ENCODE peak calls at places on chromosomes 2 and 18, in four cellular contexts. T is left ventricle myocardium inferior, W is upper lobe of right lung, S is GM06990. P is an unnamed sample. For H3K36me3, the result is how much of the 10 kb centered on the place peaks cover.

GRCh38 chr2:71181316-71181715 is 45.6 kb downstream of the PAIP2B start:
- DNase-seq in S (no peak), T (no peak), W (no peak), P (no peak)

GRCh38 chr2:218964041-218964771 is 4.7 kb downstream of the CDK5R2 start:
- DNase-seq in S (no peak), W (no peak), T (no peak), P (no peak)

GRCh38 chr18:48017625-48018024 is 87.2 kb upstream of the SMAD2 start:
- DNase-seq in W (no peak), S (no peak), T (no peak), P (no peak)

GRCh38 chr2:63698825-63699548 is 110.2 kb downstream of the MDH1 start:
- DNase-seq in S (peak), W (no peak), T (peak), P (peak)

GRCh38 chr18:60038731-60039130 is 138.9 kb downstream of the PMAIP1 start:
- DNase-seq in S (no peak), T (no peak), W (no peak), P (no peak)

GRCh38 chr18:58572680-58573079 is 56.2 kb downstream of the ALPK2 start:
- DNase-seq in T (no peak), S (no peak), W (no peak), P (no peak)

GRCh38 chr2:56291711-56292110 is 107.9 kb downstream of the CCDC85A start:
- DNase-seq in S (no peak), T (no peak), W (no peak), P (no peak)

GRCh38 chr18:23884712-23885375 is 129.7 kb upstream of the TTC39C start:
- DNase-seq in S (no peak), W (peak), T (no peak), P (peak)

GRCh38 chr2:102048465-102048864 is 56.7 kb downstream of the IL1R2 start:
- DNase-seq in S (no peak), W (no peak), T (no peak), P (no peak)

GRCh38 chr18:41113885-41114482 is 841.0 kb upstream of the PIK3C3 start:
- DNase-seq in W (no peak), S (no peak), T (no peak), P (no peak)

GRCh38 chr18:5430131-5430530 is 113.7 kb downstream of the EPB41L3 start:
- DNase-seq in S (no peak), T (no peak), W (no peak), P (no peak)

GRCh38 chr18:62790836-62791772 is 75.8 kb downstream of the PHLPP1 start:
- DNase-seq in T (no peak), W (no peak), S (no peak), P (no peak)

GRCh38 chr2:120701096-120701860 is 34.4 kb upstream of the GLI2 start:
- DNase-seq in S (no peak), W (no peak), T (no peak), P (no peak)

GRCh38 chr18:42196651-42197050 is 241.6 kb downstream of the PIK3C3 start:
- DNase-seq in S (no peak), T (no peak), W (no peak), P (no peak)

GRCh38 chr18:59993560-59993959 is 93.8 kb downstream of the PMAIP1 start:
- DNase-seq in T (no peak), W (no peak), S (no peak), P (no peak)

GRCh38 chr2:188765522-188765921 is 208.7 kb upstream of the COL3A1 start:
- DNase-seq in T (no peak), S (no peak), W (no peak), P (no peak)

GRCh38 chr18:79123948-79124347 is 54.8 kb downstream of the ATP9B start:
- DNase-seq in T (no peak), S (no peak), W (no peak), P (no peak)

GRCh38 chr2:11254100-11254536 is 90.3 kb downstream of the ROCK2 start:
- DNase-seq in S (no peak), T (no peak), W (no peak), P (no peak)

GRCh38 chr2:179768765-179769164 is 92.6 kb downstream of the ZNF385B start:
- DNase-seq in T (no peak), S (no peak), W (no peak), P (no peak)

DNA sequence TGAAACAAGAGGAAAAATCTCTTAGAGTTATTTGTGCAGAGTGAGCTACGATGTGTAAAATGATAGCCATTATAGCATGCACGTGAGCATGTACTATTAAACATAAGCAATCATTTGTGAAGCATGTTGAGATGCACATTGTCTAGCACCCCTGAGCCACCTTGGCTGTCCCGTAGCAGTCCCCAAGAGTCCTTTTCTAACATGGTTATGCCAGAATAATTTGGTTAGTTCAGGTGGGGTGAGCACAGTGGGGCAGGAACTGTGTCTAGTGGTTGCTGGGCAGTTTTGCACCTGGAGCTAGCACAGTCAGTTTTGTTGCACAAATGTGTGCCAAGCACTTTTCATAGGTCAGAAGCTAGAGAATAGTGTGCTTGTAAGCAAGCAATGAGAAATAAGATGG is 809.8 kb downstream of the RNF144A start:
- DNase-seq in T (no peak), S (no peak), W (no peak), P (no peak)
- H3K4me3 ChIP-seq in T (no peak), S (no peak), W (peak), P (no peak)

GRCh38 chr2:144459937-144460336 is 60.0 kb downstream of the ZEB2 start:
- DNase-seq in W (no peak), S (no peak), T (no peak), P (no peak)
- H3K36me3 ChIP-seq in W (under half), S (under half), T (under half), P (under half)

DNA sequence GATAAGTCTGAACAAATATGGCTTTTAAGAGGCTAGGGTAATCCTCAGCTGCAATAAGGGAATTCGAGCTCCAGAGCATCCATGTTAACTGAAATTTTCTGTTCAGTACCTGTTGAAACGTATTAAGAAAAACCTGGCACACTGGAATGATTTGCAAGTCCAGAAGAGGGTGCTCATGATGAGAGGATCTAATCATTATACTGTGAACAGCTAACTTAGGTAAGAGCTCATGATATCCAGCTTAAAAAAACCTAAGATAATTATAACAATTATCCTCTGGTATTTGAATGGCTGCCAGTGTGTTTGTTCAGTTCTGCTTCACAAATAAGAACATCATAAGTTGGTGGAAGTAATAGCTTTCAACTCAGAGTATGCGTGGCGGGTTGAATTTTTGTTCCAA is 1118.3 kb upstream of the DDX18 start:
- DNase-seq in W (no peak), S (no peak), T (no peak), P (no peak)
- TF ChIP-seq CTCF in W (no peak), S (no peak), T (no peak), P (no peak)

GRCh38 chr18:49669403-49669802 is 107.5 kb downstream of the LIPG start:
- DNase-seq in T (no peak), W (no peak), S (no peak), P (no peak)
- H3K4me3 ChIP-seq in T (no peak), W (no peak), S (no peak), P (no peak)

DNA sequence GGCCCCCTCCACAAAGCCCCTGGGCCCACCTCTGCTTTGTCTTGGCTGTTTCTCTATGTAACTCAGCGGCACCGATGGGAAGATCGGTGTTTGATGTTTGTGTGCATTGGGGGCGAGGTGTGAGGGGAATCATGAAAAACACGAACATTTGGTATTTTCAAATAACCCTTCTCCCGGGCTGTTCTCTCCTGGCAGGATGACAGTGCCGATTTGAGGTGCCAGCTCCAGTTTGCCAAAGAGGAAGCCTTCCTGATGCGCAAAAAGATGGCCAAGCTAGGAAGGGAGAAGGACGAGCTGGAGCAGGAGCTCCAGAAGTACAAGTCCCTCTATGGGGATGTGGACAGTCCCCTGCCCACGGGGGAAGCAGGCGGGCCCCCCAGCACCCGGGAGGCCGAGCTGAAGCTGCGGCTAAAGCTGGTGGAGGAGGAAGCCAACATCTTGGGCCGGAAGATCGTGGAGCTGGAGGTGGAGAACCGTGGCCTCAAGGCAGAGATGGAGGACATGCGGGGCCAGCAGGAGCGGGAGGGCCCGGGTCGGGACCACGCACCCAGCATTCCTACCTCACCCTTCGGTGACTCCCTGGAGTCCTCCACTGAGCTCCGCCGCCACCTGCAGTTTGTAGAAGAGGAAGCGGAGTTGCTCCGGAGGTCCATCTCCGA is 78.1 kb downstream of the MTCL1 start:
- DNase-seq in S (no peak), W (no peak), T (no peak), P (no peak)
- H3K36me3 ChIP-seq in S (under half), W (under half), T (under half), P (under half)

DNA sequence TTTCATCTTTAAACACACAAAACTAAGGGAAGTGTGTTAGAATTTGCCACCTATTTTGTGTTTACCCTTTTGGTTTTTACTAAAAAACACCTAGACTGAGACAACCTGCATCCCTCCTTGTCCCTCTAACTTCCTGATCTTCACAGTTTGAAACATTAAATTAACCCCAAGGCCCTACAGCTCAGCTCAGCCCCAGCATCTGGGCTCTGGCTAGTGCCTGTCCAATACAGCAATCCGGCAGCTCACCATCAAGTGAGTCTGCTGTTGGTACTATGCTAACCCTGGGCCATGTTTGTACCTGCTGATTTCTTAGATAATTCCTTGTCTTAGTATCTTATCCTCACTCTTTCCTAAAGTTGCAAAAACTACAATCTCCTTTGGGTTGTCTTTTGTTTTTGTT is 162.4 kb downstream of the DSEL start:
- DNase-seq in W (no peak), T (no peak), S (no peak), P (no peak)
- TF ChIP-seq CTCF in W (no peak), T (no peak), S (no peak), P (no peak)

GRCh38 chr2:43083710-43084698 is 142.4 kb downstream of the ZFP36L2 start:
- DNase-seq in W (no peak), T (peak), S (no peak), P (no peak)
- H3K4me3 ChIP-seq in W (no peak), T (no peak), S (no peak), P (no peak)

GRCh38 chr2:205520311-205520710 is 162.0 kb upstream of the NRP2 start:
- DNase-seq in T (no peak), S (no peak), W (no peak), P (no peak)
- H3K36me3 ChIP-seq in T (under half), S (under half), W (under half), P (under half)

GRCh38 chr2:116747103-116747502 is 1067.4 kb upstream of the DDX18 start:
- DNase-seq in T (no peak), W (no peak), S (no peak), P (no peak)
- TF ChIP-seq CTCF in T (no peak), W (no peak), S (no peak), P (peak)

GRCh38 chr2:25821225-25822056 is 56.8 kb downstream of the ASXL2 start:
- DNase-seq in T (no peak), W (no peak), S (no peak), P (no peak)
- H3K4me3 ChIP-seq in T (peak), W (peak), S (no peak), P (no peak)

P was measured in mucosa of descending colon.